ENCODE peak calls at places on chromosomes 16 and 17, in five cellular contexts. N is cardiac muscle cell, A is astrocyte of the spinal cord, Z is tibial artery, T is activated B cell treated with CpG ODN at 0.5 μM for 24 hours. G is an unnamed sample.

GRCh38 chr17:7881655-7882054 is 6.9 kb upstream of the CHD3 start:
- DNase-seq in T (no peak), N (peak; percentile 35), A (no peak), Z (no peak), G (no peak)

GRCh38 chr17:2705263-2705662 is 6.3 kb downstream of the CLUH start:
- DNase-seq in A (peak; percentile 76), Z (no peak), T (no peak), N (no peak), G (no peak)

GRCh38 chr16:30407794-30408534 is 558 bp downstream of the ZNF771 start:
- DNase-seq in Z (no peak), A (no peak), T (no peak), N (no peak), G (no peak)

GRCh38 chr17:60577147-60577925 is 22.7 kb upstream of the PPM1D start:
- DNase-seq in T (no peak), Z (peak; percentile 48), N (peak; percentile 75), A (no peak), G (no peak)

GRCh38 chr17:62986549-62986948 is 20.5 kb downstream of the TANC2 start:
- DNase-seq in Z (no peak), N (no peak), A (no peak), T (no peak), G (no peak)

GRCh38 chr16:88882358-88883030 is 16.0 kb upstream of the PABPN1L start:
- DNase-seq in Z (no peak), N (no peak), T (no peak), A (no peak), G (no peak)

GRCh38 chr16:87375426-87376135 is 8.0 kb downstream of the FBXO31 start:
- DNase-seq in N (no peak), A (peak; percentile 49), T (no peak), Z (no peak), G (no peak)

GRCh38 chr17:81233316-81233715 is 5.5 kb downstream of the TEPSIN start:
- DNase-seq in T (no peak), A (no peak), N (no peak), Z (no peak), G (no peak)

GRCh38 chr16:931651-932500 is 38.9 kb downstream of the LMF1 start:
- DNase-seq in T (no peak), A (no peak), Z (no peak), N (no peak), G (no peak)

GRCh38 chr16:278863-279366 is 1.5 kb upstream of the ARHGDIG start:
- DNase-seq in Z (no peak), T (no peak), N (peak; percentile 50), A (no peak), G (no peak)

GRCh38 chr16:82260212-82260795 is 90.3 kb upstream of the MPHOSPH6 start:
- DNase-seq in A (no peak), Z (no peak), T (no peak), N (peak; percentile 4), G (no peak)

GRCh38 chr17:57112994-57113393 is 27.9 kb downstream of the AKAP1 start:
- DNase-seq in A (no peak), N (peak; percentile 10), Z (no peak), T (no peak), G (no peak)

GRCh38 chr17:78214706-78215061 is 631 bp downstream of the BIRC5 start:
- DNase-seq in T (no peak), Z (no peak), A (no peak), N (no peak), G (no peak)

GRCh38 chr16:49592507-49593422 is 219.2 kb downstream of the C16orf78 start:
- DNase-seq in T (no peak), A (peak; percentile 14), Z (peak; percentile 20), N (peak; percentile 38), G (no peak)

GRCh38 chr17:65546579-65546978 is 14.9 kb downstream of the AXIN2 start:
- DNase-seq in Z (no peak), A (no peak), N (no peak), T (no peak), G (no peak)

GRCh38 chr16:71894229-71894920 is 956 bp upstream of the IST1 start:
- DNase-seq in T (peak; percentile 25), Z (peak; percentile 69), A (peak; percentile 70), N (peak; percentile 69), G (peak; percentile 28)

GRCh38 chr17:34721326-34721725 is 141.9 kb downstream of the TMEM132E start:
- DNase-seq in A (no peak), Z (no peak), N (no peak), T (no peak), G (no peak)

GRCh38 chr16:19748389-19749110 is 30.5 kb downstream of the IQCK start:
- DNase-seq in N (no peak), A (no peak), T (no peak), Z (no peak), G (no peak)

GRCh38 chr17:77593081-77593480 is 365.4 kb upstream of the TNRC6C start:
- DNase-seq in Z (no peak), A (no peak), T (no peak), N (no peak), G (no peak)

GRCh38 chr17:82218349-82219075 is 5.9 kb upstream of the CCDC57 start:
- DNase-seq in T (no peak), N (no peak), A (no peak), Z (no peak), G (no peak)

GRCh38 chr16:761580-761979 is 1.0 kb downstream of the MSLN start:
- DNase-seq in A (no peak), T (no peak), Z (no peak), N (no peak), G (no peak)

GRCh38 chr17:57009737-57010445 is 32.0 kb downstream of the SCPEP1 start:
- DNase-seq in T (no peak), A (peak; percentile 33), N (peak; percentile 46), Z (peak; percentile 35), G (peak; percentile 19)

GRCh38 chr17:74277935-74278334 is 3.9 kb downstream of the DNAI2 start:
- DNase-seq in Z (no peak), N (no peak), A (no peak), T (no peak), G (no peak)

GRCh38 chr16:67470314-67470713 is 10.6 kb downstream of the ATP6V0D1 start:
- DNase-seq in A (no peak), N (no peak), Z (peak; percentile 79), T (no peak), G (no peak)

GRCh38 chr16:50606431-50607050 is 58.3 kb downstream of the NKD1 start:
- DNase-seq in N (no peak), Z (no peak), T (no peak), A (no peak), G (no peak)

DNA sequence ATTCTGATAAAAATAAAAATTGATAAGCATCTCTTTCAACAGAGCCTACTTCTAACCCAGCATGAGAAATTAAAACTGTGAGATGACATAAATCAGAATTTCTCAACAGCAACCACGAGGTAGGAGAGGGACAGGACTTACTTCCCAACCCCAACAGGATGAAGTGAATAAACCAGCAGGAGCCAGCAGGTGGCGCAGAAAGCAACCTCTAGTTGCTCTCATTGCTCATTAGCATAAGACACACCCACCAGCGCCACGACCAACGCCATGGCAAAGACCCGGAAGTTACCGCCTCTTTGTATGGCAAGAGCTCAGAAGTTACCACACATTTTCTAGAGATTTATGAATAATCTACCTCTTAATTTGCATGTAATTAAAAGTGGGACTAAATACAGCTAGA is 189.4 kb upstream of the CDH8 start:
- DNase-seq in T (no peak), A (peak; percentile 18), N (peak; percentile 3), Z (peak; percentile 66), G (no peak)
- TF ChIP-seq CTCF in T (no peak), A (peak; percentile 30), N (no peak), Z (no peak), G (no peak)

DNA sequence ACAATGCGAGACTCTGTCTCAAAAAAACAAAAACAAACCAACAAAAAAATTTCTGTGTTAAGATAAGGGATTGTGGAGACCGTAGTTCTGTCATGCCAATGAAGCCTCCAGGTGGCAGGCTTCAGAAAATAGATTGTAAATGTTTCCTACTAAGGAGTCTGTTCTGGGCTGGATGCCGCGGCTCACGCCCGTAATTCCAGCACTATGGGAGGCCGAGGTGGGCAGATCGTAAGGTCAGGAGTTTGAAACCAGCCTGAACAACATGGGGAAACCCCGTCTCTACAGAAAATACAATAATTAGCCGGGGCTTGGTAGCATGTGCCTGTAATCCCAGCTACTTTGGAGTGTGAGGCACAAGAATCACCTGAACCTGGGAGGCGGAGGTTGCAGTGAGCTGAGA is 4.4 kb upstream of the SNX29 start:
- DNase-seq in Z (no peak), N (peak; percentile 38), A (no peak), T (no peak), G (no peak)
- TF ChIP-seq CTCF in Z (no peak), N (peak; percentile 23), A (peak; percentile 27), T (no peak), G (no peak)

GRCh38 chr16:65185379-65185778 is 63.5 kb upstream of the CDH11 start:
- DNase-seq in A (no peak), T (no peak), N (no peak), Z (no peak), G (no peak)

GRCh38 chr16:65178151-65178550 is 56.3 kb upstream of the CDH11 start:
- DNase-seq in T (no peak), A (peak; percentile 51), N (peak; percentile 13), Z (no peak), G (no peak)

GRCh38 chr16:65176603-65177002 is 54.7 kb upstream of the CDH11 start:
- DNase-seq in Z (no peak), T (no peak), A (peak; percentile 84), N (peak; percentile 92), G (no peak)

DNA sequence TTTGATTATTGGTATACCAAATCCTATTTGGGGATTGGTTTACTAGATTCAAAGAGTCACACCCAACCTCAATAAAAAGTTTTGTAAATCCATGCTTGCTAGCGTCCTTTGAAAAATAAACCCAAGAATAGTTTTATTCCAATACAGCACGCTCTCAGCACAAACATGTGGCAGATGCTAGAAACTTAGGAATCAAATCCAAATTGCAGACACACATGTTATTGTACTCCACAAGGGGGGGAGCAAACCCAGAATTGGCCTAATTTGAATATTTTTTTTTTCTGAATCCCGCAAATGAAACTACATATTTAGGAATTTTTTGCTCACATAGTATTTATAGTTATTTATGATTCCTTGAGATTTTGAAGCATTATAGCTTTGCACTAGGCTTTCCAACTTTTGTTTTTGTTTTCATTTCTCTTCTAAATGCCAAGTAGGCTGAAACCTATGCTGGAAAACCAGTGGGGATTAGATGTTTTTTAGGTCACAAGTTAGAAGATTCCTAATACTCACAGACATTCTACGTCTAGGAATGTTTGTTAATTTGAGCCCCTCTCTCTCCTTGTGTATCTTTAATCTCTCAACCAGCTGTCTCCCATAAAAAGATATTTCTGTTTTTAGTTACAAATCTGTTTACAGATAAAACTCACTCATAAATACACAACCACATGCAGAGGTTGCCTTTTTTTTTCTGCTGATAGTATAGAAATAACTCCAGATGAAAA is 59.3 kb upstream of the CDH11 start:
- DNase-seq in Z (no peak), A (no peak), T (no peak), N (peak; percentile 14), G (no peak)
- TF ChIP-seq CTCF in Z (no peak), A (no peak), T (no peak), N (no peak), G (no peak)

DNA sequence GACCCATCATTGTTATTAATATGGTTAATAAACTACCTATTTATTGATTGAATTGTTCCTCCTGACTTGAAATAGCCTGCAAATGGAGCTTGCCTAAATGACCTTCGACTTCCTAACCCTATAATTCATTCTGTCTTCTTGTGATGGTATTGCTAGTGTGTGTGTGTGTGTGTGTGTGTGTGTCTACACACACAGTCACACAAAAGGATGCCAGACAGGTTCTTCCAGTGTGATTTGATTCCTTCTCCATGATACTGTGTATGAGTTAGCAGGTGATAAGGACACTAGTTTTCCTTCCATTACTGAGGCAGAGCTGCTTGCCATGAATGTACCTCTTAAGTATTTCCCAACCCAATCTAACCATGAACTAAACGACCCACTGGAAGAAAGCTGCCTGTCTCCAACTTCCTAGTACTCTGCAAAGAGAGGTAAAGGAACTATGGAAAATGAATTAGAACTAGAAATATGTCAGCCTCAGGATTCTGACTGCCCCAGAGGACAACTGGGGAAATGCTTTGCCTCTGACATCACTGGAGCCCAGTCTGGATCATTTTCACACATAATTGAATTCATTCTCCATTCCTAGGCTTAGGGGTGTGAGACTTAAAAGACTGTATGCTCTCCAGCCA is 3.5 kb upstream of the CDC6 start:
- DNase-seq in Z (no peak), N (peak; percentile 65), T (no peak), A (peak; percentile 90), G (no peak)
- TF ChIP-seq CTCF in Z (no peak), N (peak; percentile 36), T (no peak), A (peak; percentile 42), G (no peak)